ENCODE peak calls at places on chromosome 16, in nine cellular contexts. One of them, this sample, is unnamed.

GRCh38 chr16:86670835-86671234 is 92.5 kb downstream of the FOXL1 start:
- DNase-seq in substantia nigra: no peak
- DNase-seq in KBM-7: no peak
- DNase-seq in stomach: no peak
- DNase-seq in neural progenitor cell: no peak
- DNase-seq in HT1080: no peak
- DNase-seq in fibroblast of mammary gland: no peak
- DNase-seq in erythroblast: no peak
- DNase-seq in H54: no peak
- DNase-seq in this sample: no peak

GRCh38 chr16:4373909-4374742 is 2.5 kb downstream of the VASN start:
- DNase-seq in substantia nigra: peak
- DNase-seq in KBM-7: no peak
- DNase-seq in stomach: peak
- DNase-seq in neural progenitor cell: peak
- DNase-seq in HT1080: peak
- DNase-seq in fibroblast of mammary gland: peak
- DNase-seq in erythroblast: peak
- DNase-seq in H54: peak
- DNase-seq in this sample: peak

GRCh38 chr16:54193656-54194007 is 93.0 kb downstream of the IRX3 start:
- DNase-seq in substantia nigra: peak
- DNase-seq in KBM-7: peak
- DNase-seq in stomach: peak
- DNase-seq in neural progenitor cell: peak
- DNase-seq in HT1080: peak
- DNase-seq in fibroblast of mammary gland: peak
- DNase-seq in erythroblast: peak
- DNase-seq in H54: peak
- DNase-seq in this sample: peak

GRCh38 chr16:56583351-56583910 is 5.9 kb upstream of the MT3 start:
- DNase-seq in substantia nigra: no peak
- DNase-seq in KBM-7: no peak
- DNase-seq in stomach: no peak
- DNase-seq in neural progenitor cell: no peak
- DNase-seq in HT1080: no peak
- DNase-seq in fibroblast of mammary gland: no peak
- DNase-seq in erythroblast: no peak
- DNase-seq in H54: no peak
- DNase-seq in this sample: no peak

GRCh38 chr16:1615761-1616160 is 3.6 kb downstream of the CRAMP1 start:
- DNase-seq in substantia nigra: no peak
- DNase-seq in KBM-7: no peak
- DNase-seq in stomach: no peak
- DNase-seq in neural progenitor cell: no peak
- DNase-seq in HT1080: no peak
- DNase-seq in fibroblast of mammary gland: no peak
- DNase-seq in erythroblast: no peak
- DNase-seq in H54: no peak
- DNase-seq in this sample: no peak

GRCh38 chr16:83717308-83717707 is 90.5 kb upstream of the HSBP1 start:
- DNase-seq in substantia nigra: no peak
- DNase-seq in KBM-7: no peak
- DNase-seq in stomach: no peak
- DNase-seq in neural progenitor cell: peak
- DNase-seq in HT1080: peak
- DNase-seq in fibroblast of mammary gland: no peak
- DNase-seq in erythroblast: no peak
- DNase-seq in H54: no peak
- DNase-seq in this sample: peak

GRCh38 chr16:50702725-50703124 is 9.3 kb downstream of the NOD2 start:
- DNase-seq in substantia nigra: no peak
- DNase-seq in KBM-7: no peak
- DNase-seq in stomach: no peak
- DNase-seq in neural progenitor cell: no peak
- DNase-seq in HT1080: peak
- DNase-seq in fibroblast of mammary gland: no peak
- DNase-seq in erythroblast: no peak
- DNase-seq in H54: no peak
- DNase-seq in this sample: no peak

GRCh38 chr16:17515421-17516210 is 44.9 kb upstream of the XYLT1 start:
- DNase-seq in substantia nigra: no peak
- DNase-seq in KBM-7: no peak
- DNase-seq in stomach: no peak
- DNase-seq in neural progenitor cell: no peak
- DNase-seq in HT1080: peak
- DNase-seq in fibroblast of mammary gland: peak
- DNase-seq in erythroblast: no peak
- DNase-seq in H54: no peak
- DNase-seq in this sample: no peak

GRCh38 chr16:63789603-63790002 is 1332.3 kb downstream of the CDH11 start:
- DNase-seq in substantia nigra: no peak
- DNase-seq in KBM-7: peak
- DNase-seq in stomach: no peak
- DNase-seq in neural progenitor cell: no peak
- DNase-seq in HT1080: peak
- DNase-seq in fibroblast of mammary gland: no peak
- DNase-seq in erythroblast: no peak
- DNase-seq in H54: no peak
- DNase-seq in this sample: peak

GRCh38 chr16:27849621-27850020 is 213.9 kb downstream of the GSG1L start:
- DNase-seq in substantia nigra: no peak
- DNase-seq in KBM-7: no peak
- DNase-seq in stomach: no peak
- DNase-seq in neural progenitor cell: no peak
- DNase-seq in HT1080: no peak
- DNase-seq in fibroblast of mammary gland: no peak
- DNase-seq in erythroblast: no peak
- DNase-seq in H54: no peak
- DNase-seq in this sample: no peak

GRCh38 chr16:7755347-7755746 is 422.7 kb downstream of the RBFOX1 start:
- DNase-seq in substantia nigra: no peak
- DNase-seq in KBM-7: no peak
- DNase-seq in stomach: no peak
- DNase-seq in neural progenitor cell: no peak
- DNase-seq in HT1080: no peak
- DNase-seq in fibroblast of mammary gland: no peak
- DNase-seq in erythroblast: no peak
- DNase-seq in H54: no peak
- DNase-seq in this sample: no peak

GRCh38 chr16:69112285-69113129 is 7.1 kb downstream of the HAS3 start:
- DNase-seq in substantia nigra: no peak
- DNase-seq in KBM-7: peak
- DNase-seq in stomach: peak
- DNase-seq in neural progenitor cell: peak
- DNase-seq in HT1080: peak
- DNase-seq in fibroblast of mammary gland: peak
- DNase-seq in erythroblast: peak
- DNase-seq in H54: peak
- DNase-seq in this sample: peak

GRCh38 chr16:25199457-25199856 is 17.3 kb upstream of the AQP8 start:
- DNase-seq in substantia nigra: no peak
- DNase-seq in KBM-7: no peak
- DNase-seq in stomach: no peak
- DNase-seq in neural progenitor cell: no peak
- DNase-seq in HT1080: no peak
- DNase-seq in fibroblast of mammary gland: no peak
- DNase-seq in erythroblast: no peak
- DNase-seq in H54: no peak
- DNase-seq in this sample: no peak

GRCh38 chr16:75653926-75654325 is 6.4 kb downstream of the TERF2IP start:
- DNase-seq in substantia nigra: no peak
- DNase-seq in KBM-7: no peak
- DNase-seq in stomach: no peak
- DNase-seq in neural progenitor cell: no peak
- DNase-seq in HT1080: no peak
- DNase-seq in fibroblast of mammary gland: peak
- DNase-seq in erythroblast: peak
- DNase-seq in H54: no peak
- DNase-seq in this sample: no peak

GRCh38 chr16:9061358-9061813 is 30.1 kb upstream of the HAPSTR1 start:
- DNase-seq in substantia nigra: no peak
- DNase-seq in KBM-7: peak
- DNase-seq in stomach: no peak
- DNase-seq in neural progenitor cell: no peak
- DNase-seq in HT1080: no peak
- DNase-seq in fibroblast of mammary gland: peak
- DNase-seq in erythroblast: no peak
- DNase-seq in H54: no peak
- DNase-seq in this sample: peak

GRCh38 chr16:2699791-2700600 is 17.7 kb downstream of the KCTD5 start:
- DNase-seq in substantia nigra: no peak
- DNase-seq in KBM-7: no peak
- DNase-seq in stomach: no peak
- DNase-seq in neural progenitor cell: no peak
- DNase-seq in HT1080: no peak
- DNase-seq in fibroblast of mammary gland: no peak
- DNase-seq in erythroblast: no peak
- DNase-seq in H54: no peak
- DNase-seq in this sample: no peak

GRCh38 chr16:49530396-49530795 is 156.8 kb downstream of the C16orf78 start:
- DNase-seq in substantia nigra: no peak
- DNase-seq in KBM-7: peak
- DNase-seq in stomach: no peak
- DNase-seq in neural progenitor cell: no peak
- DNase-seq in HT1080: no peak
- DNase-seq in fibroblast of mammary gland: no peak
- DNase-seq in erythroblast: no peak
- DNase-seq in H54: no peak
- DNase-seq in this sample: no peak

GRCh38 chr16:66116163-66116792 is 250.2 kb upstream of the CDH5 start:
- DNase-seq in substantia nigra: no peak
- DNase-seq in KBM-7: no peak
- DNase-seq in stomach: no peak
- DNase-seq in neural progenitor cell: no peak
- DNase-seq in HT1080: no peak
- DNase-seq in fibroblast of mammary gland: peak
- DNase-seq in erythroblast: no peak
- DNase-seq in H54: no peak
- DNase-seq in this sample: no peak

GRCh38 chr16:55042556-55043432 is 112.1 kb downstream of the IRX5 start:
- DNase-seq in substantia nigra: no peak
- DNase-seq in KBM-7: no peak
- DNase-seq in stomach: no peak
- DNase-seq in neural progenitor cell: no peak
- DNase-seq in HT1080: no peak
- DNase-seq in fibroblast of mammary gland: no peak
- DNase-seq in erythroblast: no peak
- DNase-seq in H54: no peak
- DNase-seq in this sample: no peak

GRCh38 chr16:57906385-57907316 is 64.3 kb downstream of the CNGB1 start:
- DNase-seq in substantia nigra: peak
- DNase-seq in KBM-7: peak
- DNase-seq in stomach: no peak
- DNase-seq in neural progenitor cell: peak
- DNase-seq in HT1080: no peak
- DNase-seq in fibroblast of mammary gland: no peak
- DNase-seq in erythroblast: no peak
- DNase-seq in H54: no peak
- DNase-seq in this sample: no peak

GRCh38 chr16:22673463-22673862 is 140.5 kb upstream of the HS3ST2 start:
- DNase-seq in substantia nigra: no peak
- DNase-seq in KBM-7: no peak
- DNase-seq in stomach: no peak
- DNase-seq in neural progenitor cell: no peak
- DNase-seq in HT1080: no peak
- DNase-seq in fibroblast of mammary gland: no peak
- DNase-seq in erythroblast: no peak
- DNase-seq in H54: no peak
- DNase-seq in this sample: no peak

GRCh38 chr16:4924593-4925378 is 12.2 kb downstream of the PPL start:
- DNase-seq in substantia nigra: no peak
- DNase-seq in KBM-7: no peak
- DNase-seq in stomach: peak
- DNase-seq in neural progenitor cell: peak
- DNase-seq in HT1080: no peak
- DNase-seq in fibroblast of mammary gland: no peak
- DNase-seq in erythroblast: no peak
- DNase-seq in H54: no peak
- DNase-seq in this sample: no peak

GRCh38 chr16:69186642-69187386 is at the start of gene SNTB2:
- DNase-seq in substantia nigra: peak
- DNase-seq in KBM-7: peak
- DNase-seq in stomach: peak
- DNase-seq in neural progenitor cell: peak
- DNase-seq in HT1080: peak
- DNase-seq in fibroblast of mammary gland: peak
- DNase-seq in erythroblast: peak
- DNase-seq in H54: peak
- DNase-seq in this sample: peak

GRCh38 chr16:89038221-89038721 is 55.4 kb upstream of the ACSF3 start:
- DNase-seq in substantia nigra: no peak
- DNase-seq in KBM-7: no peak
- DNase-seq in stomach: no peak
- DNase-seq in neural progenitor cell: no peak
- DNase-seq in HT1080: no peak
- DNase-seq in fibroblast of mammary gland: no peak
- DNase-seq in erythroblast: no peak
- DNase-seq in H54: no peak
- DNase-seq in this sample: no peak

GRCh38 chr16:49617710-49618330 is 238.1 kb downstream of the ZNF423 start:
- DNase-seq in substantia nigra: no peak
- DNase-seq in KBM-7: no peak
- DNase-seq in stomach: no peak
- DNase-seq in neural progenitor cell: no peak
- DNase-seq in HT1080: no peak
- DNase-seq in fibroblast of mammary gland: no peak
- DNase-seq in erythroblast: no peak
- DNase-seq in H54: no peak
- DNase-seq in this sample: no peak

GRCh38 chr16:71515026-71515425 is 11.2 kb upstream of the CHST4 start:
- DNase-seq in substantia nigra: no peak
- DNase-seq in KBM-7: no peak
- DNase-seq in stomach: no peak
- DNase-seq in neural progenitor cell: no peak
- DNase-seq in HT1080: no peak
- DNase-seq in fibroblast of mammary gland: no peak
- DNase-seq in erythroblast: no peak
- DNase-seq in H54: no peak
- DNase-seq in this sample: no peak

GRCh38 chr16:11283820-11284248 is 2.7 kb upstream of the PRM1 start:
- DNase-seq in substantia nigra: no peak
- DNase-seq in KBM-7: peak
- DNase-seq in stomach: no peak
- DNase-seq in neural progenitor cell: peak
- DNase-seq in HT1080: no peak
- DNase-seq in fibroblast of mammary gland: peak
- DNase-seq in erythroblast: no peak
- DNase-seq in H54: no peak
- DNase-seq in this sample: peak

GRCh38 chr16:57619606-57620315 is 8.7 kb upstream of the ADGRG1 start:
- DNase-seq in substantia nigra: no peak
- DNase-seq in KBM-7: no peak
- DNase-seq in stomach: peak
- DNase-seq in neural progenitor cell: no peak
- DNase-seq in HT1080: no peak
- DNase-seq in fibroblast of mammary gland: no peak
- DNase-seq in erythroblast: no peak
- DNase-seq in H54: no peak
- DNase-seq in this sample: no peak

GRCh38 chr16:67147437-67148140 is 3.2 kb downstream of the B3GNT9 start:
- DNase-seq in substantia nigra: no peak
- DNase-seq in KBM-7: no peak
- DNase-seq in stomach: no peak
- DNase-seq in neural progenitor cell: no peak
- DNase-seq in HT1080: no peak
- DNase-seq in fibroblast of mammary gland: no peak
- DNase-seq in erythroblast: no peak
- DNase-seq in H54: no peak
- DNase-seq in this sample: no peak

GRCh38 chr16:1691276-1691675 is 13.2 kb downstream of the JPT2 start:
- DNase-seq in substantia nigra: no peak
- DNase-seq in KBM-7: no peak
- DNase-seq in stomach: no peak
- DNase-seq in neural progenitor cell: no peak
- DNase-seq in HT1080: peak
- DNase-seq in fibroblast of mammary gland: peak
- DNase-seq in erythroblast: no peak
- DNase-seq in H54: no peak
- DNase-seq in this sample: no peak

GRCh38 chr16:4529085-4530060 is 9.2 kb downstream of the CDIP1 start:
- DNase-seq in substantia nigra: no peak
- DNase-seq in KBM-7: peak
- DNase-seq in stomach: no peak
- DNase-seq in neural progenitor cell: peak
- DNase-seq in HT1080: peak
- DNase-seq in fibroblast of mammary gland: peak
- DNase-seq in erythroblast: no peak
- DNase-seq in H54: peak
- DNase-seq in this sample: no peak